ENCODE peak calls at places on chromosomes 11 and 22, in five cellular contexts. One of them, this sample, is unnamed.

GRCh38 chr22:19446603-19447387 is 716 bp downstream of the C22orf39 start:
- DNase-seq in ovary: no peak
- DNase-seq in NCI-H524 treated with DMSO at 0.1 percent for 48 hours: no peak
- DNase-seq in endodermal cell: peak
- DNase-seq in RWPE1: peak
- DNase-seq in this sample: peak

GRCh38 chr11:130609121-130610035 is 160.9 kb downstream of the ADAMTS15 start:
- DNase-seq in ovary: peak
- DNase-seq in NCI-H524 treated with DMSO at 0.1 percent for 48 hours: no peak
- DNase-seq in endodermal cell: peak
- DNase-seq in RWPE1: peak
- DNase-seq in this sample: no peak

GRCh38 chr11:21446939-21447590 is 745.8 kb upstream of the ANO5 start:
- DNase-seq in ovary: no peak
- DNase-seq in NCI-H524 treated with DMSO at 0.1 percent for 48 hours: no peak
- DNase-seq in endodermal cell: no peak
- DNase-seq in RWPE1: no peak
- DNase-seq in this sample: no peak

GRCh38 chr22:39341179-39341578 is 8.6 kb upstream of the SYNGR1 start:
- DNase-seq in ovary: no peak
- DNase-seq in NCI-H524 treated with DMSO at 0.1 percent for 48 hours: no peak
- DNase-seq in endodermal cell: no peak
- DNase-seq in RWPE1: no peak
- DNase-seq in this sample: no peak

GRCh38 chr22:44530106-44530505 is 32.1 kb upstream of the RTL6 start:
- DNase-seq in ovary: no peak
- DNase-seq in NCI-H524 treated with DMSO at 0.1 percent for 48 hours: no peak
- DNase-seq in endodermal cell: peak
- DNase-seq in RWPE1: no peak
- DNase-seq in this sample: no peak

GRCh38 chr22:49964136-49964492 is 3.5 kb downstream of the PIM3 start:
- DNase-seq in ovary: no peak
- DNase-seq in NCI-H524 treated with DMSO at 0.1 percent for 48 hours: no peak
- DNase-seq in endodermal cell: no peak
- DNase-seq in RWPE1: no peak
- DNase-seq in this sample: no peak

GRCh38 chr22:36554101-36554500 is 25.1 kb upstream of the EIF3D start:
- DNase-seq in ovary: no peak
- DNase-seq in NCI-H524 treated with DMSO at 0.1 percent for 48 hours: no peak
- DNase-seq in endodermal cell: peak
- DNase-seq in RWPE1: no peak
- DNase-seq in this sample: no peak

GRCh38 chr11:61298663-61299244 is 3.6 kb upstream of the VWCE start:
- DNase-seq in ovary: no peak
- DNase-seq in NCI-H524 treated with DMSO at 0.1 percent for 48 hours: no peak
- DNase-seq in endodermal cell: no peak
- DNase-seq in RWPE1: no peak
- DNase-seq in this sample: no peak

GRCh38 chr22:49238181-49239141 is 589.2 kb downstream of the BRD1 start:
- DNase-seq in ovary: peak
- DNase-seq in NCI-H524 treated with DMSO at 0.1 percent for 48 hours: no peak
- DNase-seq in endodermal cell: no peak
- DNase-seq in RWPE1: no peak
- DNase-seq in this sample: no peak

GRCh38 chr22:24433868-24434471 is 6.6 kb downstream of the ADORA2A start:
- DNase-seq in ovary: no peak
- DNase-seq in NCI-H524 treated with DMSO at 0.1 percent for 48 hours: no peak
- DNase-seq in endodermal cell: peak
- DNase-seq in RWPE1: no peak
- DNase-seq in this sample: peak

GRCh38 chr11:75195164-75195962 is 44.5 kb downstream of the SLCO2B1 start:
- DNase-seq in ovary: no peak
- DNase-seq in NCI-H524 treated with DMSO at 0.1 percent for 48 hours: no peak
- DNase-seq in endodermal cell: peak
- DNase-seq in RWPE1: no peak
- DNase-seq in this sample: peak

GRCh38 chr11:116558504-116559252 is 214.1 kb downstream of the BUD13 start:
- DNase-seq in ovary: no peak
- DNase-seq in NCI-H524 treated with DMSO at 0.1 percent for 48 hours: no peak
- DNase-seq in endodermal cell: no peak
- DNase-seq in RWPE1: no peak
- DNase-seq in this sample: no peak

GRCh38 chr11:8787372-8787771 is 104.8 kb downstream of the RPL27A start:
- DNase-seq in ovary: no peak
- DNase-seq in NCI-H524 treated with DMSO at 0.1 percent for 48 hours: no peak
- DNase-seq in endodermal cell: peak
- DNase-seq in RWPE1: peak
- DNase-seq in this sample: no peak

GRCh38 chr11:65102142-65103095 is 6.4 kb downstream of the VPS51 start:
- DNase-seq in ovary: no peak
- DNase-seq in NCI-H524 treated with DMSO at 0.1 percent for 48 hours: no peak
- DNase-seq in endodermal cell: no peak
- DNase-seq in RWPE1: no peak
- DNase-seq in this sample: no peak

GRCh38 chr11:113587318-113587739 is 112.1 kb upstream of the DRD2 start:
- DNase-seq in ovary: no peak
- DNase-seq in NCI-H524 treated with DMSO at 0.1 percent for 48 hours: no peak
- DNase-seq in endodermal cell: peak
- DNase-seq in RWPE1: no peak
- DNase-seq in this sample: no peak

GRCh38 chr11:12694182-12694531 is 19.9 kb downstream of the TEAD1 start:
- DNase-seq in ovary: peak
- DNase-seq in NCI-H524 treated with DMSO at 0.1 percent for 48 hours: no peak
- DNase-seq in endodermal cell: no peak
- DNase-seq in RWPE1: no peak
- DNase-seq in this sample: no peak

This sample was measured in AML-193.